ENCODE peak calls at places on chromosomes 13 and 19, in four cellular contexts. One of them, this sample, is unnamed.

GRCh38 chr13:79709526-79709925 is 228.6 kb downstream of the NDFIP2 start:
- DNase-seq in HepG2: no peak
- DNase-seq in H1: no peak
- DNase-seq in SK-N-SH: no peak
- DNase-seq in this sample: no peak

GRCh38 chr13:56718791-56719190 is 421.9 kb upstream of the PRR20A start:
- DNase-seq in H1: no peak
- DNase-seq in HepG2: no peak
- DNase-seq in SK-N-SH: no peak
- DNase-seq in this sample: no peak

GRCh38 chr13:105497597-105497996 is 1037.9 kb downstream of the EFNB2 start:
- DNase-seq in SK-N-SH: no peak
- DNase-seq in HepG2: no peak
- DNase-seq in H1: no peak
- DNase-seq in this sample: peak; percentile 61

GRCh38 chr19:39078436-39079200 is 5.5 kb upstream of the ACP7 start:
- DNase-seq in H1: no peak
- DNase-seq in SK-N-SH: no peak
- DNase-seq in HepG2: peak; percentile 30
- DNase-seq in this sample: no peak

GRCh38 chr19:35229601-35230000 is 1.1 kb upstream of the FAM187B start:
- DNase-seq in HepG2: no peak
- DNase-seq in H1: no peak
- DNase-seq in SK-N-SH: no peak
- DNase-seq in this sample: no peak

GRCh38 chr19:33758541-33759013 is 38.1 kb upstream of the KCTD15 start:
- DNase-seq in HepG2: no peak
- DNase-seq in SK-N-SH: no peak
- DNase-seq in H1: no peak
- DNase-seq in this sample: peak; percentile 28

GRCh38 chr13:26325876-26326275 is 71.9 kb downstream of the CDK8 start:
- DNase-seq in HepG2: no peak
- DNase-seq in H1: no peak
- DNase-seq in SK-N-SH: no peak
- DNase-seq in this sample: no peak

GRCh38 chr13:33279414-33279813 is 6.1 kb downstream of the STARD13 start:
- DNase-seq in SK-N-SH: no peak
- DNase-seq in H1: no peak
- DNase-seq in HepG2: no peak
- DNase-seq in this sample: no peak

GRCh38 chr19:6088677-6089063 is 21.6 kb downstream of the RFX2 start:
- DNase-seq in HepG2: no peak
- DNase-seq in H1: no peak
- DNase-seq in SK-N-SH: no peak
- DNase-seq in this sample: no peak

GRCh38 chr13:87810920-87811344 is 139.8 kb downstream of the SLITRK5 start:
- DNase-seq in H1: no peak
- DNase-seq in SK-N-SH: no peak
- DNase-seq in HepG2: no peak
- DNase-seq in this sample: no peak

DNA sequence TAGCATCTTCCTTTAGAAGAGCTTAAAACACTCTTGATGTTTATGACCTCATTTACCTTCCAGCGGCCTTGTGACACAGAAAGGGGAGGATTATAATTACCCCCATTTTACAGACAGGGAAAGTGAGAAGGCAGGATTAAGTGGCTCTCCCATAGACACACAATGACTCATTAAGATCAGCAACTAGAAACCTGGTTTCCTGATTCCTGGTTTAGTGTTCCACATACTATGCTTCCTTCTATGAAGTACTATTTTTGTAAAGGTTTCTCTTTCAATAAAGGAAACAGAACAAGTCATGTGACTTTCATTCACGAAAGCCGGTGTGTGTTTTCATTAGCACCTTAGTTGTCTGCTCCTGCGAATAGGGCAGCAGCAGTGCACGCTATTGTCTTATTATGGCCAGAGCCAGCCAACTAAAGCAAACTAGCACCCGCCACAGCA is 8.3 kb downstream of the IRS2 start:
- DNase-seq in HepG2: no peak
- DNase-seq in SK-N-SH: no peak
- DNase-seq in H1: no peak
- DNase-seq in this sample: peak; percentile 25
- TF ChIP-seq JUND in HepG2: no peak
- TF ChIP-seq JUND in SK-N-SH: peak; percentile 26
- TF ChIP-seq JUND in H1: no peak
- TF ChIP-seq JUND in this sample: no peak

GRCh38 chr13:72457151-72457550 is 270.3 kb downstream of the MZT1 start:
- DNase-seq in H1: no peak
- DNase-seq in HepG2: no peak
- DNase-seq in SK-N-SH: no peak
- DNase-seq in this sample: no peak
- TF ChIP-seq JUND in H1: no peak
- TF ChIP-seq JUND in HepG2: no peak
- TF ChIP-seq JUND in SK-N-SH: no peak
- TF ChIP-seq JUND in this sample: no peak

GRCh38 chr19:45801603-45802175 is 9.0 kb upstream of the DMWD start:
- DNase-seq in HepG2: no peak
- DNase-seq in H1: no peak
- DNase-seq in SK-N-SH: no peak
- DNase-seq in this sample: no peak

GRCh38 chr19:45798995-45799517 is 6.4 kb upstream of the DMWD start:
- DNase-seq in HepG2: peak; percentile 31
- DNase-seq in SK-N-SH: peak; percentile 91
- DNase-seq in H1: peak; percentile 83
- DNase-seq in this sample: no peak

GRCh38 chr19:45804140-45804958 is 10.8 kb downstream of the RSPH6A start:
- DNase-seq in HepG2: no peak
- DNase-seq in SK-N-SH: no peak
- DNase-seq in H1: no peak
- DNase-seq in this sample: no peak

GRCh38 chr19:45804959-45805230 is 10.2 kb downstream of the RSPH6A start:
- DNase-seq in SK-N-SH: no peak
- DNase-seq in HepG2: no peak
- DNase-seq in H1: no peak
- DNase-seq in this sample: no peak

GRCh38 chr19:45800009-45800553 is 7.4 kb upstream of the DMWD start:
- DNase-seq in HepG2: no peak
- DNase-seq in SK-N-SH: no peak
- DNase-seq in H1: no peak
- DNase-seq in this sample: no peak
- TF ChIP-seq JUND in HepG2: no peak
- TF ChIP-seq JUND in SK-N-SH: no peak
- TF ChIP-seq JUND in H1: no peak
- TF ChIP-seq JUND in this sample: no peak

GRCh38 chr13:73428137-73428536 is 369.3 kb downstream of the KLF5 start:
- DNase-seq in SK-N-SH: no peak
- DNase-seq in HepG2: no peak
- DNase-seq in H1: no peak
- DNase-seq in this sample: no peak

GRCh38 chr13:73433893-73434292 is 375.1 kb downstream of the KLF5 start:
- DNase-seq in H1: no peak
- DNase-seq in HepG2: no peak
- DNase-seq in SK-N-SH: no peak
- DNase-seq in this sample: no peak

GRCh38 chr13:73428706-73429105 is 369.9 kb downstream of the KLF5 start:
- DNase-seq in HepG2: no peak
- DNase-seq in SK-N-SH: no peak
- DNase-seq in H1: no peak
- DNase-seq in this sample: no peak

DNA sequence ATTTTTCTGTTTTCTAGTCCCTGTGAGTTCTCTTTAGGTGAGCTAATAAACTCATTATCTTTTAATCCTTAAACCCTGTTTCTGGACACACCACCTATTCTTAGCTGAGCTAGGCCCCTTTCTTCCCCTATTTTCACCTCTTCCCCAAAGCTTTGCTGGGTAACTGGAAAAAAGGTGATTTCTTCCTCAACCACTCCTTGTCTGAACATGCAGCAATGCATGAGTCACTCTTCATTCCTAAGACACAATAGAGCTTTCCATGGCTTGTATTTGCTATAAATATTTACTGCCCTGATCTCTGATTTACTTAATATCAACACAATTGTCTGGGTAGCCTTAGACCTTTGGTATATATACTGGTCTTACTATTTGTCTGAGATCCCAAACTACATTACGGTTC is 370.9 kb downstream of the KLF5 start:
- DNase-seq in SK-N-SH: no peak
- DNase-seq in HepG2: no peak
- DNase-seq in H1: no peak
- DNase-seq in this sample: no peak
- TF ChIP-seq JUND in SK-N-SH: no peak
- TF ChIP-seq JUND in HepG2: no peak
- TF ChIP-seq JUND in H1: no peak
- TF ChIP-seq JUND in this sample: no peak

GRCh38 chr13:110759710-110760109 is 46.2 kb downstream of the ING1 start:
- DNase-seq in H1: no peak
- DNase-seq in HepG2: no peak
- DNase-seq in SK-N-SH: no peak
- DNase-seq in this sample: no peak
- TF ChIP-seq JUND in H1: no peak
- TF ChIP-seq JUND in HepG2: no peak
- TF ChIP-seq JUND in SK-N-SH: no peak
- TF ChIP-seq JUND in this sample: no peak

GRCh38 chr19:42178791-42179500 is 38.5 kb downstream of the DEDD2 start:
- DNase-seq in HepG2: no peak
- DNase-seq in SK-N-SH: peak; percentile 74
- DNase-seq in H1: peak; percentile 82
- DNase-seq in this sample: no peak
- TF ChIP-seq JUND in HepG2: no peak
- TF ChIP-seq JUND in SK-N-SH: no peak
- TF ChIP-seq JUND in H1: no peak
- TF ChIP-seq JUND in this sample: no peak

GRCh38 chr13:60164490-60164889 is 762 bp upstream of the DIAPH3 start:
- DNase-seq in SK-N-SH: no peak
- DNase-seq in HepG2: no peak
- DNase-seq in H1: no peak
- DNase-seq in this sample: no peak

GRCh38 chr13:60165391-60166099 is 1.8 kb upstream of the DIAPH3 start:
- DNase-seq in HepG2: no peak
- DNase-seq in SK-N-SH: no peak
- DNase-seq in H1: no peak
- DNase-seq in this sample: no peak

GRCh38 chr13:60163525-60164471 is at the start of gene DIAPH3:
- DNase-seq in SK-N-SH: peak; percentile 94
- DNase-seq in H1: peak; percentile 98
- DNase-seq in HepG2: peak; percentile 90
- DNase-seq in this sample: peak; percentile 82

GRCh38 chr13:60158321-60158801 is 5.4 kb downstream of the DIAPH3 start:
- DNase-seq in H1: no peak
- DNase-seq in SK-N-SH: no peak
- DNase-seq in HepG2: no peak
- DNase-seq in this sample: no peak

GRCh38 chr13:60162096-60162495 is 1.6 kb downstream of the DIAPH3 start:
- DNase-seq in HepG2: no peak
- DNase-seq in H1: no peak
- DNase-seq in SK-N-SH: no peak
- DNase-seq in this sample: no peak
- TF ChIP-seq JUND in HepG2: no peak
- TF ChIP-seq JUND in H1: no peak
- TF ChIP-seq JUND in SK-N-SH: no peak
- TF ChIP-seq JUND in this sample: no peak

DNA sequence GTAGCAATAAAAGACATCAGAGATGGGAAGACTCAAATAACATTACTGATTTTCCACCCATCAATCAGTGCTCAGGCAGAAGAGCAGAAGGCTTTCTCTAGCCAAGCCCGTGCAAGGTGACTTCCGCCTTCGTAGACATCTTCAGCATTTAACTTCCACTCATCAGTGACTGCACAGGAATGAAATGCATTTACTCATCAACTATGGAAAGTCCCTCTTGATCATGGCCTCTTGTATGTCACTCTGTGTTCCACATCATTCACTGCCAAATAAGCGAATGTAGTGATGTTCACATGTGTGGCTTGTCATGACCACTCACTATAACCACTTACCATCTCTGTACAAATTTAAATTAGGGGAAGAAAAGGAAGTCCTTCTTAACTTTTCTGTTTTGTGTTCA is 49.4 kb downstream of the SACS start:
- DNase-seq in H1: no peak
- DNase-seq in HepG2: no peak
- DNase-seq in SK-N-SH: no peak
- DNase-seq in this sample: no peak
- TF ChIP-seq JUND in H1: no peak
- TF ChIP-seq JUND in HepG2: no peak
- TF ChIP-seq JUND in SK-N-SH: no peak
- TF ChIP-seq JUND in this sample: no peak

GRCh38 chr13:102825921-102826706 is 19.7 kb upstream of the ERCC5 start:
- DNase-seq in HepG2: no peak
- DNase-seq in H1: no peak
- DNase-seq in SK-N-SH: no peak
- DNase-seq in this sample: no peak
- TF ChIP-seq JUND in HepG2: no peak
- TF ChIP-seq JUND in H1: no peak
- TF ChIP-seq JUND in SK-N-SH: peak; percentile 62
- TF ChIP-seq JUND in this sample: no peak